ENCODE peak calls at places on chromosome 22, in seven cellular contexts. One of them, this sample, is unnamed.

GRCh38 chr22:42991010-42991651 is 23.8 kb downstream of the PACSIN2 start:
- DNase-seq in IMR-90: peak
- DNase-seq in mesenchymal stem cell: peak
- DNase-seq in neuronal stem cell: no peak
- DNase-seq in H1: no peak
- DNase-seq in H9: no peak
- DNase-seq in trophoblast cell: peak
- DNase-seq in this sample: no peak

GRCh38 chr22:35838849-35839646 is 121.4 kb downstream of the APOL5 start:
- DNase-seq in mesenchymal stem cell: peak
- DNase-seq in H1: no peak
- DNase-seq in IMR-90: peak
- DNase-seq in H9: no peak
- DNase-seq in neuronal stem cell: peak
- DNase-seq in trophoblast cell: peak
- DNase-seq in this sample: peak

GRCh38 chr22:41664951-41665350 is 23.7 kb downstream of the SNU13 start:
- DNase-seq in neuronal stem cell: no peak
- DNase-seq in H1: no peak
- DNase-seq in mesenchymal stem cell: no peak
- DNase-seq in trophoblast cell: no peak
- DNase-seq in H9: no peak
- DNase-seq in IMR-90: no peak
- DNase-seq in this sample: no peak

GRCh38 chr22:33204408-33204807 is 146.2 kb upstream of the SYN3 start:
- DNase-seq in neuronal stem cell: no peak
- DNase-seq in trophoblast cell: no peak
- DNase-seq in mesenchymal stem cell: no peak
- DNase-seq in H9: no peak
- DNase-seq in H1: no peak
- DNase-seq in IMR-90: no peak
- DNase-seq in this sample: no peak

GRCh38 chr22:49702068-49702397 is 125.6 kb downstream of the BRD1 start:
- DNase-seq in IMR-90: no peak
- DNase-seq in H9: no peak
- DNase-seq in mesenchymal stem cell: no peak
- DNase-seq in H1: no peak
- DNase-seq in neuronal stem cell: no peak
- DNase-seq in trophoblast cell: no peak
- DNase-seq in this sample: no peak

GRCh38 chr22:40310081-40310770 is 36.1 kb upstream of the ADSL start:
- DNase-seq in H9: no peak
- DNase-seq in H1: no peak
- DNase-seq in neuronal stem cell: no peak
- DNase-seq in IMR-90: peak
- DNase-seq in mesenchymal stem cell: peak
- DNase-seq in trophoblast cell: peak
- DNase-seq in this sample: peak

GRCh38 chr22:19631899-19632670 is 82.2 kb upstream of the SEPTIN5 start:
- DNase-seq in H9: peak
- DNase-seq in neuronal stem cell: peak
- DNase-seq in trophoblast cell: peak
- DNase-seq in mesenchymal stem cell: peak
- DNase-seq in IMR-90: peak
- DNase-seq in H1: peak
- DNase-seq in this sample: peak

GRCh38 chr22:43446881-43447280 is 35.1 kb downstream of the MPPED1 start:
- DNase-seq in IMR-90: no peak
- DNase-seq in H9: no peak
- DNase-seq in mesenchymal stem cell: no peak
- DNase-seq in trophoblast cell: no peak
- DNase-seq in H1: no peak
- DNase-seq in neuronal stem cell: no peak
- DNase-seq in this sample: no peak

GRCh38 chr22:31212783-31213626 is 907 bp downstream of the LIMK2 start:
- DNase-seq in H9: no peak
- DNase-seq in neuronal stem cell: no peak
- DNase-seq in H1: peak
- DNase-seq in trophoblast cell: no peak
- DNase-seq in IMR-90: no peak
- DNase-seq in mesenchymal stem cell: no peak
- DNase-seq in this sample: no peak

DNA sequence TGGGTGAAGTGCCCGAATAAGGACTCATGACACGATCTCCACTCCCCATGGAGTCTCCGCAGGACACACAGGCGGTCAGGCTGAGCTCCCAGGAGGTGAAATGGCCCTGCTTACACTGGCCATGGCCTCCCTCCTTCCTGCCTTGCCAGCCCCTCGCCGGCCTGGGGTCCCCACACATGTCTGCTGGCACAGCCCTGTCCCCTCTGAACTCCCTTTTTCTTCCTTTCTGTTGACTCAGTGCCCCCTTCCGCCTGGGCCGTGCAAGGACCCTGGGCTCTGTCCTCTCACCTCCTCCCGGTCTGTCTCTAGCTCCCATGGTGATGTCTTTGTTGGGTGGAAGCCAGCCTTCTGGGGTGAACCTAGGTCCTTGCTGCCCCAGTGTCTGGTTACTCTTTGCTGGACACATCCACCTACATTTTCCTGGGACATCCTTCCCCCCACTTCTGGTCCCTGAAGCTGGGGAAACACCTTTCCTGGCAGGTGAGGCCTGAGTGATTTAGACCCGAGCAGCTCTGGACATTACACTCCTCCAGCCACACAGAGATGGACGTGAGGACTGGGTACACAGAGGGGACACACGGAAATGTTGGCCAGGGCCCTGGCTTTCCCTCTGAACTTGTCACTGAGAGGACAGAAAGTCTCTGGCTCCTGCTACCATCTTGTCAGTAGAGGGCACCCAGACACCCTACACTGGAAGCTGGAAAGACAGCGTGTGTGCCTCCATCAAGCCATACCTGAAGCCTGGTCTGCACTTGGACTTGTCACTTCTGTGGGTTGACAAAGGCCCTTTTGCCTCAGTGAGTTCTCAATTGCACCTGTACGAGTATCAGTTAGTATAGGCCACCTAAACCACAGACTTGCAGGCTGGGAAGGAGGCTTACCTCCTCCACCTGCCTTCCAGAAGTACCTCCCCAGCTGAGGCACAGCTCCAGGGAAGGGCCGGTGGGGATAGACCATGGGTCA is 864.3 kb downstream of the TBC1D22A start:
- DNase-seq in trophoblast cell: no peak
- DNase-seq in H1: no peak
- DNase-seq in mesenchymal stem cell: no peak
- DNase-seq in H9: no peak
- DNase-seq in neuronal stem cell: no peak
- DNase-seq in IMR-90: no peak
- DNase-seq in this sample: peak
- H2AK5ac ChIP-seq in trophoblast cell: no peak
- H2AK5ac ChIP-seq in H1: no peak
- H2AK5ac ChIP-seq in mesenchymal stem cell: no peak
- H2AK5ac ChIP-seq in H9: no peak
- H2AK5ac ChIP-seq in neuronal stem cell: no peak
- H2AK5ac ChIP-seq in IMR-90: no peak
- H2AK5ac ChIP-seq in this sample: no peak

GRCh38 chr22:24585461-24585860 is 7.4 kb downstream of the LRRC75B start:
- DNase-seq in mesenchymal stem cell: no peak
- DNase-seq in H9: no peak
- DNase-seq in H1: no peak
- DNase-seq in IMR-90: no peak
- DNase-seq in neuronal stem cell: no peak
- DNase-seq in trophoblast cell: no peak
- DNase-seq in this sample: no peak

GRCh38 chr22:24582111-24582814 is 10.6 kb downstream of the LRRC75B start:
- DNase-seq in trophoblast cell: no peak
- DNase-seq in H9: no peak
- DNase-seq in IMR-90: no peak
- DNase-seq in mesenchymal stem cell: no peak
- DNase-seq in H1: no peak
- DNase-seq in neuronal stem cell: no peak
- DNase-seq in this sample: no peak

GRCh38 chr22:24583972-24584790 is 8.7 kb downstream of the LRRC75B start:
- DNase-seq in H1: no peak
- DNase-seq in trophoblast cell: no peak
- DNase-seq in mesenchymal stem cell: no peak
- DNase-seq in H9: no peak
- DNase-seq in neuronal stem cell: no peak
- DNase-seq in IMR-90: no peak
- DNase-seq in this sample: no peak

GRCh38 chr22:24584871-24585411 is 7.9 kb downstream of the LRRC75B start:
- DNase-seq in neuronal stem cell: no peak
- DNase-seq in IMR-90: no peak
- DNase-seq in H1: peak
- DNase-seq in trophoblast cell: no peak
- DNase-seq in H9: no peak
- DNase-seq in mesenchymal stem cell: no peak
- DNase-seq in this sample: no peak

GRCh38 chr22:24583221-24583971 is 9.5 kb downstream of the LRRC75B start:
- DNase-seq in neuronal stem cell: no peak
- DNase-seq in mesenchymal stem cell: no peak
- DNase-seq in H1: no peak
- DNase-seq in trophoblast cell: no peak
- DNase-seq in H9: no peak
- DNase-seq in IMR-90: peak
- DNase-seq in this sample: no peak
- H3K4ac ChIP-seq in neuronal stem cell: no peak
- H3K4ac ChIP-seq in mesenchymal stem cell: no peak
- H3K4ac ChIP-seq in H1: no peak
- H3K4ac ChIP-seq in trophoblast cell: no peak
- H3K4ac ChIP-seq in H9: no peak
- H3K4ac ChIP-seq in IMR-90: no peak
- H3K4ac ChIP-seq in this sample: no peak

GRCh38 chr22:26835929-26836528 is 178.6 kb downstream of the MIAT start:
- DNase-seq in H9: peak
- DNase-seq in mesenchymal stem cell: peak
- DNase-seq in H1: peak
- DNase-seq in trophoblast cell: peak
- DNase-seq in IMR-90: peak
- DNase-seq in neuronal stem cell: peak
- DNase-seq in this sample: peak

GRCh38 chr22:26837784-26838520 is 180.6 kb downstream of the MIAT start:
- DNase-seq in H9: no peak
- DNase-seq in neuronal stem cell: no peak
- DNase-seq in H1: no peak
- DNase-seq in IMR-90: no peak
- DNase-seq in trophoblast cell: no peak
- DNase-seq in mesenchymal stem cell: no peak
- DNase-seq in this sample: peak

GRCh38 chr22:26835023-26835422 is 177.6 kb downstream of the MIAT start:
- DNase-seq in H1: no peak
- DNase-seq in mesenchymal stem cell: no peak
- DNase-seq in neuronal stem cell: no peak
- DNase-seq in IMR-90: no peak
- DNase-seq in trophoblast cell: no peak
- DNase-seq in H9: no peak
- DNase-seq in this sample: no peak
- H2AK5ac ChIP-seq in H1: no peak
- H2AK5ac ChIP-seq in mesenchymal stem cell: no peak
- H2AK5ac ChIP-seq in neuronal stem cell: no peak
- H2AK5ac ChIP-seq in IMR-90: no peak
- H2AK5ac ChIP-seq in trophoblast cell: no peak
- H2AK5ac ChIP-seq in H9: no peak
- H2AK5ac ChIP-seq in this sample: no peak

DNA sequence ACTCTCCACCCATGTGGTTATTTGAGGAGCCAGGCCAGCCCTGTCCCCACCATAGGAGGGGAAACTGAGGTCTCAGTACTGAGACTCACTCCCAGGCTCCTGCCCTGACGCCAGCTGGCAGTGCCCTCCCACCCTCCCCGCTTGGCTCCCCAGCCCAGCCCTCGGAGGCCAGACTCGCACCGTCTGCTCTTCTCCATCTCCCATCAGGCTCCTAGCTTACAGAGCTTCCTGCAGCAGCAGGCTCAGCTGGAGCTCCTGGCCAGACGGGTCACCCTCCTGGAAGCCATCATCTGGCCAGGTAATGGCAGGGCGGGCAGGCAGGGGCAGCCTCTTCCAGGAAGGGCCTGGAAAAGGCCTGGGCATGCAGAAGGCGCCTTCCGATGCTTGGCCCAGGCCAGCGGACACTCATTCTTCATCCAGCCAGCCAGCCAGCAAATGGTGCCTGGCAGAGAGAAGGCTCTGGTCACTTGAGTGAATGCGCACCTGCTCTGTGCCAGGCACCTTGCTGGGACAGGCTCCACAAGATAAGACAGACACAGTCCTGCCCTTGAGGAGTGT is 12.6 kb downstream of the RHBDD3 start:
- DNase-seq in neuronal stem cell: no peak
- DNase-seq in mesenchymal stem cell: no peak
- DNase-seq in trophoblast cell: no peak
- DNase-seq in H1: no peak
- DNase-seq in H9: no peak
- DNase-seq in IMR-90: no peak
- DNase-seq in this sample: no peak
- H3K4ac ChIP-seq in neuronal stem cell: no peak
- H3K4ac ChIP-seq in mesenchymal stem cell: no peak
- H3K4ac ChIP-seq in trophoblast cell: no peak
- H3K4ac ChIP-seq in H1: no peak
- H3K4ac ChIP-seq in H9: no peak
- H3K4ac ChIP-seq in IMR-90: no peak
- H3K4ac ChIP-seq in this sample: no peak

This sample was measured in mesendoderm.